ENCODE peak calls at places on chromosomes 7 and 10, in seven cellular contexts. T is fibroblast of pulmonary artery, S is coronary artery, P is GM23338, Q is stomach, I is A549, E is IMR-90. O is an unnamed sample.

GRCh38 chr7:150503155-150503554 is 11.5 kb upstream of the GIMAP7 start:
- DNase-seq in T (no peak), S (no peak), P (no peak), Q (no peak), I (no peak), E (no peak), O (no peak)

GRCh38 chr10:122492955-122493597 is 31.7 kb downstream of the HTRA1 start:
- DNase-seq in T (no peak), S (no peak), P (no peak), Q (no peak), I (no peak), E (peak), O (peak)

GRCh38 chr7:91683823-91684222 is 196.7 kb downstream of the MTERF1 start:
- DNase-seq in T (peak), S (no peak), P (no peak), Q (no peak), I (no peak), E (peak), O (peak)

GRCh38 chr7:150986099-150986512 is 4.7 kb upstream of the NOS3 start:
- DNase-seq in T (peak), S (no peak), P (peak), Q (peak), I (peak), E (peak), O (peak)

GRCh38 chr7:87218941-87219544 is 489 bp downstream of the TMEM243 start:
- DNase-seq in T (peak), S (peak), P (peak), Q (peak), I (peak), E (peak), O (peak)

GRCh38 chr7:117132385-117133120 is 179.3 kb downstream of the ST7 start:
- DNase-seq in T (peak), S (no peak), P (no peak), Q (no peak), I (peak), E (peak), O (peak)

GRCh38 chr10:49360271-49361177 is 35.4 kb downstream of the DRGX start:
- DNase-seq in T (no peak), S (no peak), P (peak), Q (no peak), I (no peak), E (no peak), O (peak)

GRCh38 chr7:47458057-47458456 is 123.9 kb downstream of the TNS3 start:
- DNase-seq in T (peak), S (no peak), P (no peak), Q (peak), I (no peak), E (peak), O (peak)

GRCh38 chr10:128210215-128211063 is 84.2 kb upstream of the MKI67 start:
- DNase-seq in T (peak), S (no peak), P (peak), Q (peak), I (peak), E (no peak), O (peak)

GRCh38 chr7:75536940-75537538 is 44.9 kb downstream of the SPDYE5 start:
- DNase-seq in T (no peak), S (peak), P (no peak), Q (no peak), I (no peak), E (no peak), O (no peak)

GRCh38 chr7:151886783-151887182 is 9.9 kb upstream of the PRKAG2 start:
- DNase-seq in T (no peak), S (no peak), P (peak), Q (no peak), I (no peak), E (no peak), O (no peak)

GRCh38 chr7:128379900-128380806 is 18.7 kb upstream of the PRRT4 start:
- DNase-seq in T (no peak), S (no peak), P (no peak), Q (no peak), I (no peak), E (no peak), O (no peak)

GRCh38 chr7:109984726-109985125 is 1106.2 kb upstream of the LRRN3 start:
- DNase-seq in T (no peak), S (no peak), P (no peak), Q (no peak), I (no peak), E (peak), O (no peak)

GRCh38 chr10:13788701-13789447 is 202.1 kb downstream of the PRPF18 start:
- DNase-seq in T (peak), S (peak), P (no peak), Q (peak), I (no peak), E (peak), O (peak)

GRCh38 chr7:17774701-17775288 is 165.5 kb downstream of the SNX13 start:
- DNase-seq in T (no peak), S (no peak), P (no peak), Q (no peak), I (no peak), E (peak), O (peak)

GRCh38 chr7:123798527-123799188 is 46.3 kb upstream of the HYAL4 start:
- DNase-seq in T (no peak), S (no peak), P (no peak), Q (no peak), I (no peak), E (no peak), O (no peak)

GRCh38 chr7:144957998-144958397 is 122.1 kb upstream of the TPK1 start:
- DNase-seq in T (no peak), S (no peak), P (peak), Q (no peak), I (no peak), E (no peak), O (no peak)

GRCh38 chr10:117439243-117439912 is 64.1 kb upstream of the PDZD8 start:
- DNase-seq in T (peak), S (no peak), P (no peak), Q (no peak), I (peak), E (peak), O (peak)

GRCh38 chr7:2266911-2267310 is 24.9 kb downstream of the NUDT1 start:
- DNase-seq in T (peak), S (no peak), P (no peak), Q (no peak), I (peak), E (peak), O (peak)

GRCh38 chr10:86857097-86857825 is 100.2 kb downstream of the MMRN2 start:
- DNase-seq in T (peak), S (no peak), P (peak), Q (no peak), I (no peak), E (peak), O (peak)

GRCh38 chr7:17131983-17132655 is 166.3 kb upstream of the AHR start:
- DNase-seq in T (no peak), S (no peak), P (no peak), Q (no peak), I (no peak), E (no peak), O (no peak)

GRCh38 chr7:28293529-28293835 is 112.9 kb upstream of the JAZF1 start:
- DNase-seq in T (no peak), S (no peak), P (no peak), Q (no peak), I (no peak), E (no peak), O (no peak)

GRCh38 chr10:104315486-104315921 is 22.8 kb downstream of the ITPRIP start:
- DNase-seq in T (no peak), S (no peak), P (no peak), Q (no peak), I (no peak), E (no peak), O (no peak)

GRCh38 chr10:47024399-47025252 is 113.4 kb downstream of the PTPN20 start:
- DNase-seq in T (peak), S (peak), P (peak), Q (peak), I (peak), E (peak), O (peak)

GRCh38 chr7:131221061-131221460 is 106.6 kb upstream of the MKLN1 start:
- DNase-seq in T (no peak), S (no peak), P (no peak), Q (no peak), I (no peak), E (no peak), O (no peak)

GRCh38 chr10:28768227-28768626 is 90.9 kb downstream of the BAMBI start:
- DNase-seq in T (no peak), S (no peak), P (no peak), Q (no peak), I (no peak), E (no peak), O (no peak)

GRCh38 chr10:70846795-70847194 is 31.0 kb downstream of the SGPL1 start:
- DNase-seq in T (no peak), S (no peak), P (no peak), Q (no peak), I (no peak), E (no peak), O (peak)

GRCh38 chr7:77867208-77867915 is 68.8 kb downstream of the PHTF2 start:
- DNase-seq in T (peak), S (no peak), P (no peak), Q (no peak), I (peak), E (peak), O (peak)

GRCh38 chr10:4344544-4344994 is 481.4 kb upstream of the AKR1E2 start:
- DNase-seq in T (peak), S (peak), P (peak), Q (no peak), I (peak), E (peak), O (peak)

GRCh38 chr7:92614586-92615237 is 24.5 kb upstream of the FAM133B start:
- DNase-seq in T (peak), S (no peak), P (no peak), Q (no peak), I (no peak), E (peak), O (peak)

GRCh38 chr10:103847909-103848468 is 7.4 kb downstream of the SH3PXD2A start:
- DNase-seq in T (no peak), S (no peak), P (peak), Q (no peak), I (no peak), E (no peak), O (no peak)

GRCh38 chr7:16587129-16587528 is 58.4 kb downstream of the ANKMY2 start:
- DNase-seq in T (no peak), S (no peak), P (no peak), Q (no peak), I (no peak), E (no peak), O (no peak)

GRCh38 chr10:98376485-98376884 is 38.5 kb downstream of the PYROXD2 start:
- DNase-seq in T (peak), S (no peak), P (no peak), Q (no peak), I (no peak), E (peak), O (peak)

GRCh38 chr7:84302949-84303348 is 108.4 kb upstream of the SEMA3A start:
- DNase-seq in T (no peak), S (no peak), P (peak), Q (no peak), I (peak), E (no peak), O (no peak)

GRCh38 chr7:119900996-119901395 is 372.0 kb upstream of the KCND2 start:
- DNase-seq in T (peak), S (no peak), P (peak), Q (no peak), I (no peak), E (no peak), O (peak)

GRCh38 chr7:111266613-111267012 is 175.7 kb downstream of the LRRN3 start:
- DNase-seq in T (peak), S (no peak), P (peak), Q (no peak), I (peak), E (peak), O (peak)

GRCh38 chr7:11817111-11817710 is 14.8 kb downstream of the THSD7A start:
- DNase-seq in T (peak), S (no peak), P (peak), Q (no peak), I (no peak), E (no peak), O (no peak)

GRCh38 chr10:69394020-69394419 is 22.7 kb downstream of the TACR2 start:
- DNase-seq in T (no peak), S (no peak), P (no peak), Q (no peak), I (no peak), E (no peak), O (no peak)

GRCh38 chr10:125103466-125104377 is 56.6 kb downstream of the CTBP2 start:
- DNase-seq in T (no peak), S (no peak), P (peak), Q (peak), I (no peak), E (no peak), O (no peak)

GRCh38 chr10:89091501-89091900 is 100.9 kb downstream of the FAS start:
- DNase-seq in T (peak), S (no peak), P (no peak), Q (no peak), I (no peak), E (peak), O (peak)

GRCh38 chr10:18583575-18584270 is 67.7 kb downstream of the NSUN6 start:
- DNase-seq in T (peak), S (no peak), P (no peak), Q (no peak), I (no peak), E (no peak), O (peak)
- TF ChIP-seq CTCF in T (peak), S (no peak), P (peak), Q (no peak), I (peak), E (peak), O (peak)

GRCh38 chr10:97362310-97363033 is 27.9 kb upstream of the FRAT2 start:
- DNase-seq in T (no peak), S (no peak), P (no peak), Q (no peak), I (no peak), E (no peak), O (no peak)

GRCh38 chr10:97367126-97367649 is 32.7 kb upstream of the FRAT2 start:
- DNase-seq in T (no peak), S (no peak), P (no peak), Q (no peak), I (no peak), E (no peak), O (no peak)

GRCh38 chr10:97365761-97366351 is 31.3 kb upstream of the FRAT2 start:
- DNase-seq in T (no peak), S (no peak), P (no peak), Q (no peak), I (no peak), E (no peak), O (no peak)

GRCh38 chr10:97363071-97363470 is 28.5 kb upstream of the FRAT2 start:
- DNase-seq in T (no peak), S (no peak), P (no peak), Q (no peak), I (no peak), E (no peak), O (no peak)

GRCh38 chr10:97366572-97366971 is 32.0 kb upstream of the FRAT2 start:
- DNase-seq in T (no peak), S (no peak), P (no peak), Q (no peak), I (no peak), E (no peak), O (no peak)
- H3K4me3 ChIP-seq in T (no peak), S (no peak), P (no peak), Q (no peak), I (no peak), E (no peak), O (no peak)

GRCh38 chr7:104341545-104341944 is 13.1 kb downstream of the LHFPL3 start:
- DNase-seq in T (no peak), S (no peak), P (peak), Q (no peak), I (peak), E (no peak), O (no peak)
- TF ChIP-seq CTCF in T (no peak), S (no peak), P (peak), Q (no peak), I (no peak), E (no peak), O (no peak)

GRCh38 chr10:909831-910230 is 21.7 kb downstream of the LARP4B start:
- DNase-seq in T (peak), S (no peak), P (peak), Q (no peak), I (no peak), E (peak), O (peak)

GRCh38 chr10:905972-906371 is 25.5 kb downstream of the LARP4B start:
- DNase-seq in T (no peak), S (no peak), P (no peak), Q (no peak), I (no peak), E (no peak), O (no peak)

GRCh38 chr10:904403-904802 is 27.1 kb downstream of the LARP4B start:
- DNase-seq in T (no peak), S (no peak), P (no peak), Q (no peak), I (no peak), E (no peak), O (no peak)

DNA sequence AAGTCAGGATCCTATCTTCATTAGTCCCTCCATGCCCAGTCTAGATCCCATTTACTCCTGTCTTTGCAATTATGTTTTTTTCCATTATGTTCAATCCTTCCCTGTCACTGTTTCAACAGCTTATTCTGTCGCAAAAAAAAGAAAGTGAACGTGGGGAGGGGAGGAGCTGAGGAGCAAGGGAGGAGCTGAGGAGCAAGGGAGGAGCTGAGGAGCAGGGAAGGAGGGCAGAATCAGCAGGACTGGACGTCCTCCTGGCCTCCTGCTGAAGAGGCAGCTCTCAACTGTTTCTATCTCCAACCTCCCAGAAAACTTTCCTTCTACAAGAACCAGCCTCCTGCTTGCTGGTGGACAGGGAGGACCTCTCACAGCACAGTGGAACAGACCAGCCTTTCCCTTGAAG is 26.0 kb downstream of the LARP4B start:
- DNase-seq in T (peak), S (no peak), P (no peak), Q (no peak), I (no peak), E (no peak), O (peak)
- H3K4me3 ChIP-seq in T (no peak), S (no peak), P (no peak), Q (no peak), I (no peak), E (no peak), O (no peak)

DNA sequence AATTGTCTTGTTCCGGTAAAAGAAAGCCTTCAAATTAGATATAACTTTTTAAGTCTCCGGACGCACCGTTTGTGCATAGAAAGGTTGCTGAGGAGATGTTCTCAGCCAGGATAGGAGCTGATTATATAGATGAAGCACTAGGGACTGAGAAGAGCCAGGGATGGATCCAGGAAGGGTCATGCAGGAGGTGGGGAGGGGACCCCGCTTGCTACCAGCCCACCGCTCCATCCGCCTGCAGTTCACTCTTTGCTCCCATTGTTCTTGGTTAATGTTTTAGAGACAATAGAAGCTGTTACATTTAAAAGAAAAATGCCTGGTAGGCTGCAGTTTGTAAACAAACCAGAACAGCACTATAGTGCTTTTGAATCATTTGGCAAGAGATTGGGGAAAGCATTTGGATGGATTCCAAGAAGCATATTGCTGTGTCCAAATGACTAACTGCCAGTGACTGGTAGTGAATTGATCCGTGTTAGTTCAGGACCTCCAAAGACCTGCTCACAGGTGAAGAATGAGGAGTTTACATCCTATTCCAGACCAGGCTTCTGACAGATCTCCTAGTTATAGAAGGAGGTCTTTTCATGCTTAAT is 175.9 kb upstream of the TAC1 start:
- DNase-seq in T (peak), S (no peak), P (peak), Q (no peak), I (peak), E (no peak), O (no peak)
- TF ChIP-seq CTCF in T (no peak), S (no peak), P (no peak), Q (no peak), I (no peak), E (no peak), O (no peak)

DNA sequence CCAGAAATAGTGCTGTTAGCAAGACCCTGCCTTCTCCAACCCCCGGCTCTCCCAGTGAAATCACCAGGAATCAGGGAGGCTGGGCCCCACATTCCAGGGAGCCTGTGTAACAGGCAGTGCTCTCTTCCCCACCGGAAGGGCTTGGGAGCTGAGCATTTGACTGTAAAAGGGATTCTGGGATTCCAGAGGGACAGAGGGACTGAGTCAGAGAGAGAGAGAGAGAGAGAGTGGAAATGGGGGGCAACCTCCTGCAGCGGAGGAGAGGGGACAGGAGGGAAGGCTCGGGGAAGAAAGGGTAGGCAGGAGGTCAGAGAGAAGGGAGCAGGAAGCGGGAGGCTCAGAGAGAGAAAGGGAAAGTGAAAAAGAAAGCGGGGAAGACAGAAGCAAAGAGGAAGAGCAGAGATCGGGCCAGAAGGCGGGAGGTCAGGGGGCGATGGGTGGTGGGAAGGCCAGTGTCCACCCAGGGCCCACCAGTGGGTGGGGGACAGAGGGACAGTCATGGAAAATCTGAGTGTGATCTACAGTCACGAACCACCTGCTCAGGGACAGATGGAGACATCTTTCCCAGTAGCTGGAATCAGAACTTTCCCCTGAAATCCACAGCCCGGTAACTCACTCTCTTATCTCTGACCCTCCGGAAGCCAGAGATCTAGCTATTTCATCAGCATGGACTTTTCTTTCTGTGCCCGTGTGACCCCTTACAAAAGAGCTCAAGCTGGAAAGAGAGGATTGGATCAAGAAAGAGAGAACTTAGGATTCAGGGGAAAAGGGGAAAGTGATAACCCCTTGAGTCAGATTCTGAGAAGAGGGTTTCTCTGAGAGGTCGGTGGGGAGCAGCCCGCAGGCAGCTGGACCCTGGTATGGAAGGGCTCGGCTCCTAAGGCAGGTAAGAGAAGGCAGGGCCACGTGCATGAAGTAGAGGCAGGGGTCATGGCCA is 4.6 kb upstream of the SERPINE1 start:
- DNase-seq in T (peak), S (peak), P (peak), Q (peak), I (peak), E (peak), O (peak)
- H3K4me3 ChIP-seq in T (peak), S (peak), P (no peak), Q (peak), I (peak), E (peak), O (peak)